ENCODE peak calls at places on chromosome 22, in four cellular contexts. P is CD4-positive, alpha-beta T cell; W is WTC11; N is epithelial cell of esophagus. X is an unnamed sample.

GRCh38 chr22:42468841-42469240 is 36.6 kb upstream of the NFAM1 start:
- DNase-seq in P (no peak), W (no peak), N (peak), X (no peak)

GRCh38 chr22:39917091-39917703 is 16.3 kb downstream of the GRAP2 start:
- DNase-seq in P (no peak), W (no peak), N (no peak), X (no peak)

GRCh38 chr22:37112084-37112728 is 2.7 kb upstream of the TMPRSS6 start:
- DNase-seq in P (no peak), W (no peak), N (no peak), X (no peak)

GRCh38 chr22:22893891-22894739 is 6.5 kb downstream of the IGLL5 start:
- DNase-seq in P (no peak), W (no peak), N (no peak), X (no peak)

GRCh38 chr22:41603873-41604332 is 14.3 kb upstream of the PMM1 start:
- DNase-seq in P (peak), W (no peak), N (no peak), X (no peak)

GRCh38 chr22:42326786-42327185 is 56.3 kb upstream of the TCF20 start:
- DNase-seq in P (no peak), W (no peak), N (peak), X (no peak)

GRCh38 chr22:23278883-23279675 is 98.8 kb downstream of the BCR start:
- DNase-seq in P (no peak), W (no peak), N (peak), X (no peak)

GRCh38 chr22:40624770-40625169 is 11.7 kb downstream of the MRTFA start:
- DNase-seq in P (no peak), W (no peak), N (no peak), X (no peak)

GRCh38 chr22:37569921-37570660 is 9.8 kb downstream of the LGALS2 start:
- DNase-seq in P (no peak), W (no peak), N (peak), X (no peak)

GRCh38 chr22:22138915-22139314 is 105.7 kb upstream of the VPREB1 start:
- DNase-seq in P (no peak), W (no peak), N (no peak), X (no peak)

GRCh38 chr22:29932121-29932520 is 49.1 kb downstream of the MTMR3 start:
- DNase-seq in P (no peak), W (no peak), N (no peak), X (no peak)

GRCh38 chr22:33300165-33300564 is 242.0 kb upstream of the SYN3 start:
- DNase-seq in P (no peak), W (no peak), N (no peak), X (no peak)

GRCh38 chr22:40525250-40525884 is 111.2 kb downstream of the MRTFA start:
- DNase-seq in P (peak), W (peak), N (peak), X (no peak)

GRCh38 chr22:37059876-37060449 is 8.4 kb downstream of the KCTD17 start:
- DNase-seq in P (no peak), W (no peak), N (no peak), X (no peak)

GRCh38 chr22:27641049-27641790 is 160.3 kb downstream of the MN1 start:
- DNase-seq in P (no peak), W (no peak), N (peak), X (no peak)

GRCh38 chr22:46968848-46969247 is 206.4 kb downstream of the TBC1D22A start:
- DNase-seq in P (no peak), W (no peak), N (no peak), X (no peak)

GRCh38 chr22:46967445-46968358 is 205.3 kb downstream of the TBC1D22A start:
- DNase-seq in P (no peak), W (no peak), N (no peak), X (no peak)

GRCh38 chr22:46966846-46967245 is 204.4 kb downstream of the TBC1D22A start:
- DNase-seq in P (no peak), W (no peak), N (no peak), X (no peak)

GRCh38 chr22:46969491-46969890 is 207.0 kb downstream of the TBC1D22A start:
- DNase-seq in P (no peak), W (no peak), N (no peak), X (no peak)

GRCh38 chr22:46968359-46968740 is 205.9 kb downstream of the TBC1D22A start:
- DNase-seq in P (no peak), W (no peak), N (no peak), X (no peak)
- TF ChIP-seq CTCF in P (no peak), W (no peak), N (no peak), X (no peak)

DNA sequence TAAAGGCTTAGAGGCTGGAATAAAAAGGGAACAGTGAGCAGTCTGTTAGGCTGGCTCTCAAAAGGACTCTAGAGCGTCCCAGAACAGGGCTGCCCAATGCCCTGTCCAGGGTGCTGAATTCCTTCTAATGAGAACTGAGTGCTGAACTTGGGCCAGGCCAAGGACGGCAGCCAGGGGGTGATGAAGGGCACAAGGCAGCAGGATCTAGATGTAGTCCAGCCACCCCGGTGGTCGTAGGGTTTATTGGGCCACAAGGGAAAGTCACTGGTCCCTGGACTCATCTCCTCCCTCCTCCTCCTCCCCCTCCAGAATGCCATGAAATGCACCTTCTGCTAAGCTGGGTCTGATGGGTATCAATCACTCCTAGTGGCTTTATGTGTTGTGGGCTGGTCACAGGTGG is 19.2 kb downstream of the NPTXR start:
- DNase-seq in P (peak), W (peak), N (peak), X (peak)
- TF ChIP-seq CTCF in P (no peak), W (no peak), N (peak), X (peak)

DNA sequence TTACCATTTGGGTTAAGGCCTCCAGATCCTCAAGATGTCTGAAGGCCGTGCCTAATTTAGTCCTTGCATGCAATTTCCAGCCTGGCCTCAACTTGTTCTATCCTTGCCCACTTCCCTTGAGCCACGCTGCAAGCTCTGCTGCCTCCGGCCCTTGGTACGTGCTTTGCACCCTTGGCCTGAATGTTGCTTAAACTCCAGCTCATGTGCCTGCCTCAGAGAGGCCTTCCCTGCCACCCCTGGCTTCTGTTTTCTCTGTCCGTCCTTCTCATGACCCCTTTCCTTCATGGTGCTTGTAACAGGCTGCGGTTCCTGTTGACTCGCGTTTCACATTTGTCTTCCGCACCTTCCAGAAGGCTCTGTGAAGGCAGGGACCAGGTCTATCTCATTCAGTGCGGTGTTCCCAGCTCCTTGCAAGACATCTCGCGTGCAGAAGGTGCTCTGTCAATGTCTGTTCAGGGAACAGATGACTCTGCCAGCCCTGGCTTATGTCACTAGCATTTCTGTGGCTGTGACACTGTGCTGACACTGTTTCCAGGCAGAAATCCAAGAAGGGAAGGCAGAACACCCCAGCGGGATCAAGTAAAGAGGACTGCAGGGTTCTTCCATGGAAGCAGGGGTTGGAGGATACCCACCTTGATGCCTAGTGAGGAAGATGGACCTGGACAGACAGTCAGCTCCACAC is 61.8 kb downstream of the FBLN1 start:
- DNase-seq in P (no peak), W (no peak), N (no peak), X (no peak)
- TF ChIP-seq CTCF in P (no peak), W (no peak), N (no peak), X (no peak)

DNA sequence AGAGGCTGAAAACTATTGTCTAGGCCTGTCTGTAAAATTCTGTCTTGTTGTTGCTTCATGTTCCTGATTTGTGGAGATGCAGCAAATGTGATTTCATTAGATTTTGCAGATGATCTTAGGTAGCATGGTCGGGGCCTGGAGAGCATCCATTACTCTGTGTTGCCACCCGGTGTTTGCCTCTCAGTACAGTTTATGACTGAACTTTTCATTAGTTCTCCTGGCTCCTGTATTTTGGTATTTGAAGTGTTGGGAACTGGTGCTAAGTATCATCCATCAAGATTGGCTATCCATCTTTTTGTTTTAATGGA is 7.7 kb downstream of the YWHAH start:
- DNase-seq in P (no peak), W (no peak), N (peak), X (no peak)
- TF ChIP-seq CTCF in P (no peak), W (no peak), N (no peak), X (no peak)

DNA sequence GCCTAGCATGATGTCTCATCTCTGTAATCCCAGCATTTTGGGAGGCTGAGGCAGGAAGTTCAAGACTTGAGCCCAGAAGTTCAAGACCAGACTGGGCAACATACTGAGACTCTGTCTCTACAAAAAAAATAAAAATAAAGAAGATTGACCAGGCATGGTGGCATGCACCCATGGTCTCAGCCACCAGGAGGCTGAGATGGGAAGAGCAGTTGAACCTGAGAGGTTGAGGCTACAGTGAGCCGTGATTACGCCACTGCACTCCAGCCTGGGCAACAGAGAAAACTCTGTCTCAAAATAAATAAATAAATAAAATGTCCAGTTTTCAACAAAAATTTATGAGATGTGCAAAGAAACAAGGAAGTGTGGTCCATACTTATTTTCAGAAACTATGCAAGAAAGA is 28.3 kb downstream of the EFCAB6 start:
- DNase-seq in P (no peak), W (no peak), N (no peak), X (no peak)
- TF ChIP-seq CTCF in P (no peak), W (no peak), N (no peak), X (peak)

GRCh38 chr22:49606562-49606961 is 221.1 kb downstream of the BRD1 start:
- DNase-seq in P (no peak), W (no peak), N (no peak), X (no peak)

GRCh38 chr22:49603016-49603415 is 224.7 kb downstream of the BRD1 start:
- DNase-seq in P (no peak), W (no peak), N (no peak), X (no peak)

GRCh38 chr22:49602481-49602880 is 225.2 kb downstream of the BRD1 start:
- DNase-seq in P (no peak), W (no peak), N (no peak), X (no peak)

GRCh38 chr22:49607821-49608220 is 219.9 kb downstream of the BRD1 start:
- DNase-seq in P (no peak), W (no peak), N (no peak), X (no peak)

GRCh38 chr22:49604732-49605302 is 222.9 kb downstream of the BRD1 start:
- DNase-seq in P (no peak), W (no peak), N (no peak), X (no peak)
- TF ChIP-seq CTCF in P (no peak), W (no peak), N (no peak), X (no peak)

DNA sequence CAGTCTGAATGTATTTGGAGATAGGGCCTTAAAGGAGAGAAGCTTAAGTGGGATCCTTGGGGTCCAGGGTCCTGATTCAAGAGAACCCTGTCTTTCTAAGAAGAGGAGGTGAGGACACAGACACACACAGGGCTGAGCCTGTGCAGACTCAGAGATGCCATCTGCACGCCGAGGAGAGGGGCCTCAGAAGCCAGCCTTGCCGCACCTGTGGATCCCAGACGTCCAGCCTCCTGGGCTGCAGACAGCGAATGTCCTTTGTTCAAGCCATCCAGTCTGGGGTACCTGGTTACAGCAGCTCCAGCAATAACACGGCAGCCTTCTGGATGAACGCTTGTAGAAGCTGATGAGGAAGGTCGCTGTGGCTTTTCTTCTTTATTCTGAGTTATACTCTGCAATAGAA is 1086.1 kb downstream of the BRD1 start:
- DNase-seq in P (no peak), W (no peak), N (no peak), X (no peak)
- TF ChIP-seq CTCF in P (no peak), W (no peak), N (no peak), X (no peak)

X was measured in mesothelial cell of epicardium.